ENCODE peak calls at places on chromosomes 12 and 14, in five cellular contexts. K, P, T, B and Y are unnamed samples.

GRCh38 chr14:61527325-61528100 is 167.8 kb upstream of the HIF1A start:
- DNase-seq in B (no peak), P (peak; percentile 93), T (no peak), K (no peak), Y (no peak)

GRCh38 chr12:91142184-91142583 is 30.9 kb upstream of the LUM start:
- DNase-seq in P (peak; percentile 65), B (no peak), T (no peak), K (no peak), Y (no peak)

GRCh38 chr12:107027304-107028053 is 40.5 kb upstream of the MTERF2 start:
- DNase-seq in P (peak; percentile 95), K (peak; percentile 51), T (no peak), B (peak; percentile 72), Y (no peak)

GRCh38 chr14:61051046-61051445 is 70.0 kb downstream of the SLC38A6 start:
- DNase-seq in T (no peak), P (peak; percentile 17), K (no peak), B (no peak), Y (no peak)

GRCh38 chr12:103457471-103457870 is 38.3 kb downstream of the C12orf42 start:
- DNase-seq in T (no peak), B (no peak), P (no peak), K (no peak), Y (no peak)

GRCh38 chr12:5442251-5443006 is 10.5 kb downstream of the NTF3 start:
- DNase-seq in K (no peak), B (peak; percentile 21), P (peak; percentile 57), T (peak; percentile 59), Y (no peak)

GRCh38 chr12:124915249-124916236 is 1.1 kb upstream of the UBC start:
- DNase-seq in K (no peak), T (peak; percentile 80), B (no peak), P (no peak), Y (no peak)

GRCh38 chr12:54593135-54593534 is 4.7 kb upstream of the PPP1R1A start:
- DNase-seq in K (no peak), B (no peak), P (no peak), T (no peak), Y (no peak)

GRCh38 chr12:81128930-81129554 is 51.2 kb downstream of the ACSS3 start:
- DNase-seq in B (peak; percentile 54), T (peak; percentile 65), K (peak; percentile 29), P (peak; percentile 51), Y (no peak)

GRCh38 chr12:28500373-28501024 is 310.2 kb downstream of the CCDC91 start:
- DNase-seq in K (no peak), T (no peak), B (no peak), P (peak; percentile 86), Y (no peak)

GRCh38 chr12:18716236-18716635 is 21.6 kb downstream of the PLCZ1 start:
- DNase-seq in P (no peak), K (no peak), B (no peak), T (no peak), Y (no peak)

GRCh38 chr12:32198555-32198954 is 91.9 kb downstream of the BICD1 start:
- DNase-seq in B (no peak), T (no peak), K (no peak), P (peak; percentile 41), Y (no peak)

GRCh38 chr14:98835051-98835824 is 436.8 kb downstream of the BCL11B start:
- DNase-seq in P (no peak), T (no peak), K (no peak), B (no peak), Y (no peak)

GRCh38 chr12:2286461-2287131 is 233.8 kb downstream of the CACNA1C start:
- DNase-seq in B (no peak), T (no peak), K (no peak), P (no peak), Y (no peak)
- H3K4me3 ChIP-seq in B (no peak overlapping the region), T (no peak overlapping the region), K (no peak overlapping the region), P (no peak overlapping the region), Y (no peak overlapping the region)

DNA sequence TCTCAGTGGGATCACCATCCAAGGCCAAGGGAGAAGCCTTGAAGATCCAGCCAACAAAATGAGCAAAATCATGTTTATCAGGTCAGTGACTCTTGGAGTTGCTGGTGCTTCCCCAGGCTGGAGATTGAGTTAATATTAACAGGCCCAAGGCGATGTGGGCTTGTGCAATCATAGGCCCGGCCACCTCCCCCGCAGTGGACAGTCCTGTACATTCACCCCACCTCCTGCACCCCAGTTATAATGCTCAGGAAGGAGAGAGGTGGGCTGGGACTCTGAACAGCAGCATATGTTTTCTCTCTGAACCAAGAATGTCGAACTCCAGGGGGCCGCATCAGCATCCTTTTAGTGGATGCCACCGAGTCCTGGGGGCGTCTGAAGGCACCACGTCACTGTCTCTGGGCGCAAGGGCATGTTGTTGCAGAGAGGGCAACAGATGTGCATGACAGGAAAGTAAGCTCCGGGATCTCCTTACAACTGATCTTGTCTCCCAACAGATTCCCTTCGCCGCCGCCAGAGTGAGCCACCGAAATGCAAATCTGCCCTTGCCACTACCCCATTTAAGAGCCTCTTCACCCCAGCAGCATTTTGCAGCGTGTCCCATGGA is 32.2 kb upstream of the SERPINA6 start:
- DNase-seq in B (no peak), T (peak; percentile 59), P (peak; percentile 51), K (no peak), Y (no peak)
- TF ChIP-seq CTCF in B (peak; percentile 0), T (peak; percentile 45), P (peak; percentile 60), K (peak; percentile 21), Y (peak; percentile 57)

GRCh38 chr12:112353389-112353788 is 28.8 kb downstream of the HECTD4 start:
- DNase-seq in B (peak; percentile 37), P (peak; percentile 39), T (no peak), K (no peak), Y (no peak)
- H3K4me3 ChIP-seq in B (no peak overlapping the region), P (no peak overlapping the region), T (no peak overlapping the region), K (no peak overlapping the region), Y (no peak overlapping the region)

GRCh38 chr12:20549115-20549719 is 145.9 kb upstream of the SLCO1C1 start:
- DNase-seq in P (peak; percentile 21), B (no peak), T (peak; percentile 56), K (no peak), Y (no peak)
- TF ChIP-seq CTCF in P (peak; percentile 89), B (no peak), T (peak; percentile 55), K (peak; percentile 78), Y (no peak)

DNA sequence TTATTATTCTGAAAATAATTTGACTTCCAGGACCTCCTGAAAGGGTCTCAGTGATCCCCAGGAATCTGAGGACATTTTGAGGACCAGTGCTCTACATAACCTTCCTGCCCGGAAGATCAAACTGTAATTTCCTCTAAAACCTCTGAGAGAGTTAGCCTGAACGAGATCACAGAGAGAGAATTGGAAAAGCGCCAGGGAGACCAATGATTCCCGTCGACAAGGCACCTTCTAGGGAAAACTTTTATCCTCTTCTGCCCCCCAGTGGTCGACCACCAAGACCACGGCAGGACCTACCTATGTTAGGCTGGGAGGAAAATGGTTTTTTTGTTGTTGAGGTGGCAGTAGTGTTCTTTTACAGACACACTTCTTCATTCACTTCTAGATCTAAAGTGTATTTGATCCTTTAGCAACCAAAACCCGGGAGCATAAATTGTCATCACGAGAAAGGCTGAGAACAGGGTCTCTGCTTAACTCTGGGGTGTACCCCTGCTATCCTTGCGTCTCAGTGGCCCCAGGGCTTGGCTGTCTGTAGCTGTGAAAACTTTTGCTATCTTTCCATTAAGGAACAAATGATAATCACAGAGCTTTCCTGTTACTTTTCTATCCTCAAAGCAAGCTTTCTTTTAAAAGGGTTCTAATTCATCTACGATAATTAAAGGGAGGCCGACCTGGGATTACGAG is 62.9 kb upstream of the NID2 start:
- DNase-seq in T (peak; percentile 72), B (peak; percentile 72), K (peak; percentile 93), P (peak; percentile 86), Y (no peak)
- H3K4me3 ChIP-seq in T (no peak overlapping the region), B (no peak overlapping the region), K (no peak overlapping the region), P (no peak overlapping the region), Y (no peak overlapping the region)

GRCh38 chr12:97283297-97283696 is 179.3 kb upstream of the RMST start:
- DNase-seq in K (no peak), T (no peak), P (no peak), B (peak; percentile 4), Y (no peak)
- TF ChIP-seq CTCF in K (no peak), T (no peak), P (no peak), B (peak; percentile 28), Y (peak; percentile 50)